ENCODE peak calls at places on chromosomes 2 and 18, in ten cellular contexts. G is effector memory CD4-positive, alpha-beta T cell; S is aorta; B is heart right ventricle; O is CD8-positive, alpha-beta memory T cell; E is mesenchymal stem cell; K is tibial artery; V is tibial nerve; N is cardiac muscle cell; F is fibroblast of lung. I is an unnamed sample.

GRCh38 chr2:136980303-136980702 is 215.0 kb downstream of the THSD7B start:
- DNase-seq in B (no peak), O (no peak), N (no peak), S (no peak), G (no peak), V (no peak), E (no peak), F (no peak), K (no peak), I (no peak)

GRCh38 chr2:182522428-182522896 is 95.6 kb upstream of the PDE1A start:
- DNase-seq in O (no peak), F (peak; percentile 76), V (no peak), E (peak; percentile 30), G (no peak), N (peak; percentile 34), B (no peak), S (no peak), K (no peak), I (no peak)

GRCh38 chr2:182078988-182079602 is 93.4 kb downstream of the PPP1R1C start:
- DNase-seq in E (no peak), F (no peak), O (no peak), S (no peak), N (no peak), V (no peak), G (no peak), B (no peak), K (no peak), I (no peak)

GRCh38 chr2:85111819-85112281 is 21.3 kb upstream of the TCF7L1 start:
- DNase-seq in E (peak; percentile 47), K (no peak), B (no peak), G (no peak), S (no peak), N (no peak), F (peak; percentile 68), O (no peak), V (no peak), I (no peak)

GRCh38 chr2:74205586-74205985 is 7.2 kb downstream of the MTHFD2 start:
- DNase-seq in G (no peak), E (no peak), K (no peak), N (no peak), S (no peak), B (no peak), O (no peak), V (no peak), F (no peak), I (peak; percentile 75)

GRCh38 chr2:115746151-115746550 is 1303.7 kb downstream of the DPP10 start:
- DNase-seq in F (no peak), N (no peak), E (no peak), V (no peak), O (no peak), S (no peak), K (no peak), G (no peak), B (no peak), I (no peak)

GRCh38 chr2:237909801-237910475 is 50.5 kb downstream of the RAMP1 start:
- DNase-seq in N (no peak), B (no peak), O (no peak), F (no peak), V (no peak), S (no peak), K (peak; percentile 56), G (no peak), E (no peak), I (no peak)

GRCh38 chr2:215770668-215771067 is 242.7 kb downstream of the MREG start:
- DNase-seq in G (no peak), E (no peak), S (no peak), K (no peak), O (no peak), V (no peak), F (no peak), N (no peak), B (no peak), I (no peak)

GRCh38 chr2:180205616-180206271 is 198.6 kb upstream of the CWC22 start:
- DNase-seq in B (no peak), G (no peak), S (no peak), O (no peak), N (no peak), V (no peak), K (no peak), F (peak; percentile 16), E (no peak), I (no peak)

GRCh38 chr18:28163201-28163778 is 13.6 kb downstream of the CDH2 start:
- DNase-seq in F (peak; percentile 87), S (no peak), E (no peak), N (peak; percentile 80), K (no peak), O (no peak), V (no peak), G (no peak), B (peak; percentile 37), I (no peak)

GRCh38 chr2:152395132-152396024 is 60.4 kb downstream of the FMNL2 start:
- DNase-seq in E (peak; percentile 39), S (no peak), F (peak; percentile 63), N (peak; percentile 43), K (no peak), O (no peak), B (no peak), G (no peak), V (no peak), I (no peak)

GRCh38 chr2:177646791-177647190 is 254.2 kb downstream of the AGPS start:
- DNase-seq in F (no peak), G (no peak), B (no peak), V (no peak), K (no peak), N (no peak), E (no peak), S (no peak), O (no peak), I (no peak)

GRCh38 chr2:205747827-205748386 is 65.6 kb downstream of the NRP2 start:
- DNase-seq in F (no peak), K (no peak), G (no peak), N (no peak), O (no peak), B (no peak), V (no peak), E (no peak), S (no peak), I (no peak)

GRCh38 chr2:155010925-155011324 is 312.4 kb downstream of the KCNJ3 start:
- DNase-seq in N (no peak), E (no peak), B (no peak), F (no peak), G (no peak), K (no peak), O (no peak), V (no peak), S (no peak), I (no peak)

GRCh38 chr2:168293766-168294165 is 46.4 kb upstream of the STK39 start:
- DNase-seq in N (no peak), O (no peak), E (no peak), F (no peak), S (no peak), K (no peak), B (no peak), G (no peak), V (no peak), I (no peak)

GRCh38 chr2:207141381-207141780 is 24.4 kb downstream of the KLF7 start:
- DNase-seq in O (no peak), S (no peak), V (no peak), G (no peak), K (no peak), F (no peak), N (no peak), E (no peak), B (no peak), I (no peak)

GRCh38 chr2:205646680-205647079 is 35.6 kb upstream of the NRP2 start:
- DNase-seq in B (no peak), N (no peak), O (no peak), E (no peak), S (no peak), F (no peak), K (no peak), V (no peak), G (no peak), I (no peak)

GRCh38 chr2:173898178-173898668 is 67.0 kb downstream of the SP3 start:
- DNase-seq in F (no peak), S (no peak), O (no peak), V (no peak), K (no peak), N (no peak), G (no peak), E (no peak), B (no peak), I (no peak)

GRCh38 chr18:6781179-6781714 is 51.7 kb downstream of the ARHGAP28 start:
- DNase-seq in K (no peak), V (no peak), E (peak; percentile 43), O (no peak), F (no peak), N (no peak), S (no peak), G (no peak), B (no peak), I (no peak)

GRCh38 chr2:12884713-12885282 is 168.1 kb downstream of the TRIB2 start:
- DNase-seq in G (no peak), S (no peak), O (no peak), E (peak; percentile 83), K (peak; percentile 78), F (peak; percentile 84), V (no peak), N (peak; percentile 75), B (peak; percentile 69), I (no peak)

GRCh38 chr2:95044598-95044997 is 19.1 kb downstream of the MAL start:
- DNase-seq in B (no peak), F (no peak), K (no peak), E (no peak), N (no peak), V (no peak), O (no peak), S (peak; percentile 22), G (no peak), I (no peak)

GRCh38 chr2:128160616-128161275 is 69.7 kb downstream of the UGGT1 start:
- DNase-seq in K (no peak), V (no peak), O (no peak), S (no peak), B (no peak), E (no peak), N (no peak), G (no peak), F (no peak), I (no peak)
- H3K36me3 ChIP-seq in K (peaks cover 52% of the 10 kb centered on the region), V (no peaks in the 10 kb centered on the region), O (peaks cover 41% of the 10 kb centered on the region), S (peaks cover 11% of the 10 kb centered on the region), B (no peaks in the 10 kb centered on the region), E (peaks cover 23% of the 10 kb centered on the region), N (peaks cover 25% of the 10 kb centered on the region), G (peaks cover 77% of the 10 kb centered on the region), F (peaks cover 2% of the 10 kb centered on the region), I (no peaks in the 10 kb centered on the region)

GRCh38 chr2:19868224-19868623 is 33.6 kb downstream of the TTC32 start:
- DNase-seq in G (no peak), B (no peak), S (no peak), F (no peak), E (no peak), O (no peak), V (no peak), K (no peak), N (no peak), I (no peak)
- H3K4me3 ChIP-seq in G (peak overlapping the region; percentile 74), B (peak overlapping the region; percentile 60), S (no peak overlapping the region), F (peak overlapping the region; percentile 39), E (peak overlapping the region; percentile 79), O (peak overlapping the region; percentile 69), V (peak overlapping the region; percentile 51), K (peak overlapping the region; percentile 60), N (peak overlapping the region; percentile 23), I (no peak overlapping the region)

GRCh38 chr2:217973008-217973787 is 29.6 kb downstream of the TNS1 start:
- DNase-seq in V (no peak), E (no peak), N (no peak), F (no peak), B (no peak), G (no peak), K (peak; percentile 52), O (no peak), S (peak; percentile 19), I (no peak)
- H3K4me1 ChIP-seq in V (peaks cover 50% of the 10 kb centered on the region), E (peaks cover 7% of the 10 kb centered on the region), N (no peaks in the 10 kb centered on the region), F (no peaks in the 10 kb centered on the region), B (peaks cover 45% of the 10 kb centered on the region), G (no peaks in the 10 kb centered on the region), K (no peaks in the 10 kb centered on the region), O (no peaks in the 10 kb centered on the region), S (no peaks in the 10 kb centered on the region), I (no peaks in the 10 kb centered on the region)

GRCh38 chr2:171008550-171009205 is 79.6 kb downstream of the GORASP2 start:
- DNase-seq in B (no peak), S (no peak), N (no peak), O (no peak), E (peak; percentile 10), V (no peak), K (no peak), F (no peak), G (no peak), I (no peak)
- H3K36me3 ChIP-seq in B (no peaks in the 10 kb centered on the region), S (peaks cover 5% of the 10 kb centered on the region), N (peaks cover 30% of the 10 kb centered on the region), O (peaks cover 12% of the 10 kb centered on the region), E (peaks cover 16% of the 10 kb centered on the region), V (no peaks in the 10 kb centered on the region), K (peaks cover 29% of the 10 kb centered on the region), F (no peaks in the 10 kb centered on the region), G (peaks cover 42% of the 10 kb centered on the region), I (peaks cover 7% of the 10 kb centered on the region)